ENCODE peak calls at places on chromosomes 16 and 17, in four cellular contexts. V is HCT116, C is C1 segment of cervical spinal cord, P is head of caudate nucleus. B is an unnamed sample.

GRCh38 chr17:10729334-10730193 is at the start of gene TMEM220:
- DNase-seq in V (no peak), C (peak; percentile 63), P (peak; percentile 62), B (peak; percentile 74)

GRCh38 chr17:16001498-16001897 is 1.9 kb downstream of the TTC19 start:
- DNase-seq in V (no peak), C (no peak), P (no peak), B (no peak)

GRCh38 chr17:58352843-58353719 is 1.1 kb upstream of the SUPT4H1 start:
- DNase-seq in V (no peak), C (no peak), P (no peak), B (no peak)

GRCh38 chr16:24839347-24839972 is 6.3 kb upstream of the SLC5A11 start:
- DNase-seq in V (no peak), C (no peak), P (no peak), B (no peak)

GRCh38 chr16:80427800-80428199 is 113.0 kb upstream of the DYNLRB2 start:
- DNase-seq in V (no peak), C (no peak), P (no peak), B (no peak)

GRCh38 chr17:8453326-8453725 is 17.6 kb downstream of the NDEL1 start:
- DNase-seq in V (no peak), C (no peak), P (no peak), B (no peak)

GRCh38 chr17:58043221-58044181 is 36.5 kb upstream of the SRSF1 start:
- DNase-seq in V (no peak), C (no peak), P (no peak), B (no peak)

GRCh38 chr16:28182183-28182582 is 29.6 kb downstream of the XPO6 start:
- DNase-seq in V (no peak), C (no peak), P (no peak), B (no peak)

GRCh38 chr16:71273384-71273783 is 15.8 kb downstream of the CMTR2 start:
- DNase-seq in V (no peak), C (no peak), P (no peak), B (no peak)

GRCh38 chr17:17225901-17226300 is 11.1 kb downstream of the FLCN start:
- DNase-seq in V (no peak), C (no peak), P (no peak), B (no peak)

GRCh38 chr17:78862073-78863023 is 21.7 kb upstream of the USP36 start:
- DNase-seq in V (peak; percentile 92), C (peak; percentile 34), P (peak; percentile 17), B (peak; percentile 87)

GRCh38 chr16:68802190-68802589 is 41.1 kb upstream of the TANGO6 start:
- DNase-seq in V (no peak), C (no peak), P (no peak), B (no peak)

GRCh38 chr16:566475-567361 is at the start of gene NHLRC4:
- DNase-seq in V (no peak), C (no peak), P (peak; percentile 14), B (no peak)

GRCh38 chr17:5241861-5242671 is 7.4 kb upstream of the SCIMP start:
- DNase-seq in V (no peak), C (no peak), P (no peak), B (no peak)

GRCh38 chr17:74149597-74150427 is 53.7 kb upstream of the RPL38 start:
- DNase-seq in V (no peak), C (no peak), P (no peak), B (no peak)

GRCh38 chr17:27893834-27894503 is 804 bp upstream of the LYRM9 start:
- DNase-seq in V (no peak), C (no peak), P (no peak), B (no peak)

GRCh38 chr17:78957076-78957475 is 22.6 kb downstream of the LGALS3BP start:
- DNase-seq in V (no peak), C (no peak), P (no peak), B (no peak)

GRCh38 chr16:59148312-59148711 is 414.2 kb upstream of the GOT2 start:
- DNase-seq in V (no peak), C (no peak), P (no peak), B (no peak)

GRCh38 chr17:4846635-4847390 is 13.7 kb downstream of the MINK1 start:
- DNase-seq in V (no peak), C (no peak), P (no peak), B (no peak)

GRCh38 chr16:27330542-27330941 is 16.8 kb downstream of the IL4R start:
- DNase-seq in V (no peak), C (no peak), P (no peak), B (no peak)

GRCh38 chr17:19613979-19614378 is 34.6 kb upstream of the ALDH3A2 start:
- DNase-seq in V (no peak), C (no peak), P (no peak), B (no peak)

GRCh38 chr17:74453665-74454196 is 12.7 kb upstream of the CD300A start:
- DNase-seq in V (no peak), C (no peak), P (no peak), B (peak; percentile 98)

GRCh38 chr17:38879878-38880727 is 10.2 kb downstream of the LASP1 start:
- DNase-seq in V (no peak), C (no peak), P (no peak), B (peak; percentile 87)

GRCh38 chr17:57707892-57708291 is 37.2 kb downstream of the CCDC182 start:
- DNase-seq in V (no peak), C (no peak), P (no peak), B (no peak)

GRCh38 chr17:50348522-50349240 is 2.8 kb downstream of the XYLT2 start:
- DNase-seq in V (no peak), C (no peak), P (no peak), B (no peak)

GRCh38 chr17:44503080-44503842 is at the start of gene GPATCH8:
- DNase-seq in V (peak; percentile 88), C (peak; percentile 96), P (peak; percentile 88), B (peak; percentile 99)

GRCh38 chr17:57478433-57478832 is 222.1 kb downstream of the MSI2 start:
- DNase-seq in V (no peak), C (no peak), P (no peak), B (no peak)

GRCh38 chr17:77740481-77740880 is 218.0 kb upstream of the TNRC6C start:
- DNase-seq in V (no peak), C (no peak), P (no peak), B (no peak)

GRCh38 chr17:2851615-2852014 is 55.4 kb downstream of the RAP1GAP2 start:
- DNase-seq in V (no peak), C (no peak), P (no peak), B (no peak)

GRCh38 chr17:65057520-65058075 is 1.1 kb upstream of the GNA13 start:
- DNase-seq in V (no peak), C (no peak), P (no peak), B (peak; percentile 55)

GRCh38 chr17:74742153-74742515 is 5.1 kb downstream of the RAB37 start:
- DNase-seq in V (no peak), C (no peak), P (no peak), B (no peak)

GRCh38 chr16:354971-355441 is 2.5 kb upstream of the AXIN1 start:
- DNase-seq in V (no peak), C (no peak), P (no peak), B (no peak)

GRCh38 chr16:8632675-8633182 is 11.2 kb downstream of the METTL22 start:
- DNase-seq in V (no peak), C (peak; percentile 4), P (no peak), B (no peak)